ENCODE peak calls at places on chromosomes 12 and 14, in ten cellular contexts. One of them, this sample, is unnamed.

GRCh38 chr12:18998343-18999270 is 130.9 kb upstream of the PLEKHA5 start:
- DNase-seq in bronchial epithelial cell: peak
- DNase-seq in mesothelial cell of epicardium: no peak
- DNase-seq in astrocyte of the cerebellum: peak
- DNase-seq in RWPE1: peak
- DNase-seq in WERI-Rb-1: no peak
- DNase-seq in lung: peak
- DNase-seq in endothelial cell: no peak
- DNase-seq in astrocyte: peak
- DNase-seq in MCF 10A: peak
- DNase-seq in this sample: no peak

GRCh38 chr12:116442304-116442703 is 116.9 kb upstream of the MAP1LC3B2 start:
- DNase-seq in MCF 10A: no peak
- DNase-seq in WERI-Rb-1: no peak
- DNase-seq in lung: no peak
- DNase-seq in endothelial cell: no peak
- DNase-seq in astrocyte of the cerebellum: no peak
- DNase-seq in bronchial epithelial cell: no peak
- DNase-seq in astrocyte: no peak
- DNase-seq in RWPE1: no peak
- DNase-seq in mesothelial cell of epicardium: no peak
- DNase-seq in this sample: no peak

GRCh38 chr14:68924392-68925158 is 54.5 kb downstream of the ACTN1 start:
- DNase-seq in RWPE1: peak
- DNase-seq in WERI-Rb-1: no peak
- DNase-seq in MCF 10A: no peak
- DNase-seq in astrocyte of the cerebellum: no peak
- DNase-seq in mesothelial cell of epicardium: no peak
- DNase-seq in astrocyte: no peak
- DNase-seq in bronchial epithelial cell: no peak
- DNase-seq in lung: no peak
- DNase-seq in endothelial cell: no peak
- DNase-seq in this sample: no peak

GRCh38 chr14:102775855-102776760 is 1.1 kb upstream of the TRAF3 start:
- DNase-seq in WERI-Rb-1: no peak
- DNase-seq in lung: no peak
- DNase-seq in RWPE1: no peak
- DNase-seq in endothelial cell: no peak
- DNase-seq in mesothelial cell of epicardium: no peak
- DNase-seq in astrocyte of the cerebellum: peak
- DNase-seq in astrocyte: peak
- DNase-seq in bronchial epithelial cell: peak
- DNase-seq in MCF 10A: peak
- DNase-seq in this sample: peak

GRCh38 chr12:102063066-102063465 is 1.3 kb upstream of the WASHC3 start:
- DNase-seq in mesothelial cell of epicardium: no peak
- DNase-seq in astrocyte of the cerebellum: no peak
- DNase-seq in MCF 10A: peak
- DNase-seq in bronchial epithelial cell: no peak
- DNase-seq in astrocyte: no peak
- DNase-seq in endothelial cell: no peak
- DNase-seq in lung: no peak
- DNase-seq in WERI-Rb-1: no peak
- DNase-seq in RWPE1: no peak
- DNase-seq in this sample: no peak

GRCh38 chr12:94092516-94093241 is 55.7 kb upstream of the PLXNC1 start:
- DNase-seq in astrocyte: peak
- DNase-seq in endothelial cell: no peak
- DNase-seq in WERI-Rb-1: no peak
- DNase-seq in astrocyte of the cerebellum: peak
- DNase-seq in lung: no peak
- DNase-seq in MCF 10A: peak
- DNase-seq in mesothelial cell of epicardium: no peak
- DNase-seq in bronchial epithelial cell: peak
- DNase-seq in RWPE1: peak
- DNase-seq in this sample: no peak

GRCh38 chr12:128819293-128820144 is 4.2 kb downstream of the SLC15A4 start:
- DNase-seq in lung: no peak
- DNase-seq in MCF 10A: no peak
- DNase-seq in astrocyte of the cerebellum: no peak
- DNase-seq in RWPE1: no peak
- DNase-seq in endothelial cell: no peak
- DNase-seq in WERI-Rb-1: peak
- DNase-seq in bronchial epithelial cell: no peak
- DNase-seq in astrocyte: no peak
- DNase-seq in mesothelial cell of epicardium: no peak
- DNase-seq in this sample: no peak

GRCh38 chr14:22848391-22849164 is 12.2 kb downstream of the MMP14 start:
- DNase-seq in bronchial epithelial cell: peak
- DNase-seq in endothelial cell: no peak
- DNase-seq in MCF 10A: no peak
- DNase-seq in RWPE1: peak
- DNase-seq in astrocyte: peak
- DNase-seq in mesothelial cell of epicardium: peak
- DNase-seq in astrocyte of the cerebellum: peak
- DNase-seq in lung: peak
- DNase-seq in WERI-Rb-1: no peak
- DNase-seq in this sample: no peak

GRCh38 chr14:32978691-32979255 is 40.1 kb downstream of the NPAS3 start:
- DNase-seq in MCF 10A: no peak
- DNase-seq in astrocyte: no peak
- DNase-seq in WERI-Rb-1: no peak
- DNase-seq in lung: no peak
- DNase-seq in astrocyte of the cerebellum: no peak
- DNase-seq in RWPE1: no peak
- DNase-seq in bronchial epithelial cell: no peak
- DNase-seq in mesothelial cell of epicardium: no peak
- DNase-seq in endothelial cell: no peak
- DNase-seq in this sample: no peak

GRCh38 chr14:81323621-81324400 is 76.3 kb downstream of the STON2 start:
- DNase-seq in astrocyte of the cerebellum: no peak
- DNase-seq in RWPE1: peak
- DNase-seq in WERI-Rb-1: peak
- DNase-seq in lung: peak
- DNase-seq in endothelial cell: peak
- DNase-seq in astrocyte: peak
- DNase-seq in bronchial epithelial cell: peak
- DNase-seq in mesothelial cell of epicardium: peak
- DNase-seq in MCF 10A: peak
- DNase-seq in this sample: no peak

GRCh38 chr14:68688872-68689371 is 103.9 kb downstream of the ZFP36L1 start:
- DNase-seq in RWPE1: no peak
- DNase-seq in endothelial cell: no peak
- DNase-seq in lung: no peak
- DNase-seq in astrocyte: peak
- DNase-seq in astrocyte of the cerebellum: no peak
- DNase-seq in WERI-Rb-1: peak
- DNase-seq in bronchial epithelial cell: no peak
- DNase-seq in mesothelial cell of epicardium: no peak
- DNase-seq in MCF 10A: no peak
- DNase-seq in this sample: no peak

GRCh38 chr14:39755269-39755878 is 323.1 kb upstream of the FBXO33 start:
- DNase-seq in RWPE1: no peak
- DNase-seq in mesothelial cell of epicardium: no peak
- DNase-seq in WERI-Rb-1: no peak
- DNase-seq in astrocyte of the cerebellum: peak
- DNase-seq in endothelial cell: no peak
- DNase-seq in bronchial epithelial cell: no peak
- DNase-seq in lung: no peak
- DNase-seq in astrocyte: no peak
- DNase-seq in MCF 10A: no peak
- DNase-seq in this sample: no peak

GRCh38 chr12:47870175-47870781 is 34.5 kb downstream of the VDR start:
- DNase-seq in MCF 10A: peak
- DNase-seq in astrocyte: no peak
- DNase-seq in bronchial epithelial cell: no peak
- DNase-seq in lung: no peak
- DNase-seq in mesothelial cell of epicardium: no peak
- DNase-seq in astrocyte of the cerebellum: no peak
- DNase-seq in WERI-Rb-1: peak
- DNase-seq in endothelial cell: peak
- DNase-seq in RWPE1: no peak
- DNase-seq in this sample: no peak

GRCh38 chr12:100867639-100868393 is 73.2 kb downstream of the ANO4 start:
- DNase-seq in bronchial epithelial cell: peak
- DNase-seq in astrocyte of the cerebellum: no peak
- DNase-seq in lung: no peak
- DNase-seq in mesothelial cell of epicardium: no peak
- DNase-seq in RWPE1: peak
- DNase-seq in endothelial cell: no peak
- DNase-seq in WERI-Rb-1: no peak
- DNase-seq in astrocyte: no peak
- DNase-seq in MCF 10A: no peak
- DNase-seq in this sample: no peak

GRCh38 chr14:24064856-24065255 is 6.5 kb upstream of the CPNE6 start:
- DNase-seq in lung: no peak
- DNase-seq in mesothelial cell of epicardium: no peak
- DNase-seq in bronchial epithelial cell: no peak
- DNase-seq in RWPE1: no peak
- DNase-seq in WERI-Rb-1: no peak
- DNase-seq in astrocyte of the cerebellum: no peak
- DNase-seq in endothelial cell: no peak
- DNase-seq in MCF 10A: no peak
- DNase-seq in astrocyte: no peak
- DNase-seq in this sample: no peak

GRCh38 chr12:109189291-109189690 is 72.9 kb downstream of the ACACB start:
- DNase-seq in astrocyte: no peak
- DNase-seq in endothelial cell: no peak
- DNase-seq in mesothelial cell of epicardium: no peak
- DNase-seq in MCF 10A: no peak
- DNase-seq in bronchial epithelial cell: no peak
- DNase-seq in lung: no peak
- DNase-seq in WERI-Rb-1: no peak
- DNase-seq in RWPE1: no peak
- DNase-seq in astrocyte of the cerebellum: no peak
- DNase-seq in this sample: no peak

GRCh38 chr12:120791669-120792176 is 66.1 kb downstream of the ACADS start:
- DNase-seq in MCF 10A: no peak
- DNase-seq in endothelial cell: no peak
- DNase-seq in astrocyte: no peak
- DNase-seq in RWPE1: no peak
- DNase-seq in mesothelial cell of epicardium: no peak
- DNase-seq in bronchial epithelial cell: no peak
- DNase-seq in astrocyte of the cerebellum: no peak
- DNase-seq in WERI-Rb-1: no peak
- DNase-seq in lung: no peak
- DNase-seq in this sample: no peak

GRCh38 chr14:37585101-37585479 is 10.0 kb downstream of the FOXA1 start:
- DNase-seq in astrocyte: no peak
- DNase-seq in lung: no peak
- DNase-seq in MCF 10A: no peak
- DNase-seq in mesothelial cell of epicardium: no peak
- DNase-seq in RWPE1: no peak
- DNase-seq in endothelial cell: no peak
- DNase-seq in bronchial epithelial cell: peak
- DNase-seq in WERI-Rb-1: peak
- DNase-seq in astrocyte of the cerebellum: no peak
- DNase-seq in this sample: no peak

DNA sequence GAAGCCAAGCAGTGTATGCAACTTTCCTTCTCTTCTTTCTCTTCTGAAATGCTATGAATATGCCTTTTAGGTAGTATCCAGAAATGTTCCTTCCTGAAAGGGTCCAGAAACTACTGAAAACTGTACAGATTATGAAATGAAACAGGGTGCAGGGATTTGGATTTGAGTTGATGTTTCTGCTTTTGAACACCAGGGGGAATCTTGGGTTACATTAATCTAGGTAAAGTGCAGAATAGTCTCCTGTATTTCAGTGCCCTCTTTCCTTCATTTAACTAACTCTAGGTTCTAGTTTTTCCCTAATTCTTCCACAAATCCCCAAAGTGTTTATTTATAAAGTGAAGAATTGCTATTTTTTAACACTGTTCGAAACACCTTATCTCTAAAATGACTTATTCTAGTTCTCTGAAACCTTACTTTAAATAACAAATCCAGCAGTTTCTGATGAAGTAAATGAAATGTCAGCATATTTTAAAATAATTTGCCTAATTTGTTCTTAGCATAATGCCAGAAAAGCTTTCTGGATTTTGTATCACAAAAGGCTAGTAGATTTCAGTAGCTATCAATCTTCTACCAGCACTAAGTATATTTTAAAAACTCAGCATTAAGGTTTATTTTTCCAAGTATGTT is 111.9 kb downstream of the LRRK2 start:
- DNase-seq in astrocyte of the cerebellum: no peak
- DNase-seq in lung: no peak
- DNase-seq in endothelial cell: no peak
- DNase-seq in WERI-Rb-1: no peak
- DNase-seq in MCF 10A: peak
- DNase-seq in RWPE1: peak
- DNase-seq in astrocyte: peak
- DNase-seq in mesothelial cell of epicardium: no peak
- DNase-seq in bronchial epithelial cell: peak
- DNase-seq in this sample: no peak
- TF ChIP-seq CTCF in astrocyte of the cerebellum: peak
- TF ChIP-seq CTCF in lung: no peak
- TF ChIP-seq CTCF in endothelial cell: peak
- TF ChIP-seq CTCF in WERI-Rb-1: peak
- TF ChIP-seq CTCF in MCF 10A: peak
- TF ChIP-seq CTCF in RWPE1: peak
- TF ChIP-seq CTCF in astrocyte: peak
- TF ChIP-seq CTCF in mesothelial cell of epicardium: peak
- TF ChIP-seq CTCF in bronchial epithelial cell: peak
- TF ChIP-seq CTCF in this sample: no peak

GRCh38 chr14:57182760-57183503 is 85.8 kb downstream of the EXOC5 start:
- DNase-seq in RWPE1: peak
- DNase-seq in endothelial cell: peak
- DNase-seq in bronchial epithelial cell: peak
- DNase-seq in MCF 10A: peak
- DNase-seq in lung: no peak
- DNase-seq in mesothelial cell of epicardium: no peak
- DNase-seq in astrocyte of the cerebellum: no peak
- DNase-seq in astrocyte: no peak
- DNase-seq in WERI-Rb-1: peak
- DNase-seq in this sample: no peak
- TF ChIP-seq CTCF in RWPE1: peak
- TF ChIP-seq CTCF in endothelial cell: no peak
- TF ChIP-seq CTCF in bronchial epithelial cell: peak
- TF ChIP-seq CTCF in MCF 10A: peak
- TF ChIP-seq CTCF in lung: no peak
- TF ChIP-seq CTCF in mesothelial cell of epicardium: no peak
- TF ChIP-seq CTCF in astrocyte of the cerebellum: peak
- TF ChIP-seq CTCF in astrocyte: peak
- TF ChIP-seq CTCF in WERI-Rb-1: peak
- TF ChIP-seq CTCF in this sample: no peak

GRCh38 chr12:127559349-127560040 is 707.5 kb upstream of the TMEM132C start:
- DNase-seq in endothelial cell: peak
- DNase-seq in bronchial epithelial cell: peak
- DNase-seq in MCF 10A: peak
- DNase-seq in astrocyte: peak
- DNase-seq in WERI-Rb-1: peak
- DNase-seq in lung: no peak
- DNase-seq in mesothelial cell of epicardium: no peak
- DNase-seq in RWPE1: peak
- DNase-seq in astrocyte of the cerebellum: peak
- DNase-seq in this sample: peak
- TF ChIP-seq CTCF in endothelial cell: no peak
- TF ChIP-seq CTCF in bronchial epithelial cell: peak
- TF ChIP-seq CTCF in MCF 10A: peak
- TF ChIP-seq CTCF in astrocyte: peak
- TF ChIP-seq CTCF in WERI-Rb-1: peak
- TF ChIP-seq CTCF in lung: no peak
- TF ChIP-seq CTCF in mesothelial cell of epicardium: no peak
- TF ChIP-seq CTCF in RWPE1: no peak
- TF ChIP-seq CTCF in astrocyte of the cerebellum: peak
- TF ChIP-seq CTCF in this sample: peak

GRCh38 chr12:26629864-26630263 is 203.1 kb downstream of the ITPR2 start:
- DNase-seq in bronchial epithelial cell: no peak
- DNase-seq in mesothelial cell of epicardium: no peak
- DNase-seq in RWPE1: no peak
- DNase-seq in astrocyte of the cerebellum: no peak
- DNase-seq in endothelial cell: no peak
- DNase-seq in WERI-Rb-1: no peak
- DNase-seq in lung: no peak
- DNase-seq in MCF 10A: no peak
- DNase-seq in astrocyte: peak
- DNase-seq in this sample: no peak
- TF ChIP-seq CTCF in bronchial epithelial cell: peak
- TF ChIP-seq CTCF in mesothelial cell of epicardium: no peak
- TF ChIP-seq CTCF in RWPE1: no peak
- TF ChIP-seq CTCF in astrocyte of the cerebellum: peak
- TF ChIP-seq CTCF in endothelial cell: no peak
- TF ChIP-seq CTCF in WERI-Rb-1: peak
- TF ChIP-seq CTCF in lung: no peak
- TF ChIP-seq CTCF in MCF 10A: no peak
- TF ChIP-seq CTCF in astrocyte: peak
- TF ChIP-seq CTCF in this sample: no peak